ENCODE peak calls at places on chromosome 3, in ten cellular contexts. E, N, M, A, O, U, H, L, T and C are unnamed samples. For H3K4me1, the result is how much of the 10 kb centered on the place peaks cover.

GRCh38 chr3:109373933-109374332 is 36.6 kb upstream of the DPPA4 start:
- DNase-seq in E (no peak), N (no peak), M (no peak), A (no peak), O (no peak), U (no peak), H (no peak), L (no peak), T (no peak), C (no peak)

GRCh38 chr3:194276768-194277546 is 74.2 kb downstream of the CPN2 start:
- DNase-seq in E (no peak), N (peak), M (peak), A (no peak), O (peak), U (peak), H (peak), L (no peak), T (no peak), C (peak)

GRCh38 chr3:9911863-9912262 is 5.0 kb upstream of the IL17RC start:
- DNase-seq in E (no peak), N (no peak), M (no peak), A (peak), O (no peak), U (no peak), H (no peak), L (no peak), T (no peak), C (no peak)

GRCh38 chr3:158771982-158772381 is 29.9 kb upstream of the MFSD1 start:
- DNase-seq in E (no peak), N (no peak), M (no peak), A (no peak), O (no peak), U (no peak), H (no peak), L (peak), T (no peak), C (no peak)

GRCh38 chr3:182862159-182862860 is 69.0 kb downstream of the ATP11B start:
- DNase-seq in E (no peak), N (no peak), M (no peak), A (no peak), O (no peak), U (no peak), H (no peak), L (no peak), T (no peak), C (no peak)

GRCh38 chr3:116059421-116060096 is 385.7 kb downstream of the LSAMP start:
- DNase-seq in E (no peak), N (no peak), M (no peak), A (no peak), O (no peak), U (peak), H (peak), L (peak), T (no peak), C (no peak)

GRCh38 chr3:81764665-81765064 is 3.2 kb upstream of the GBE1 start:
- DNase-seq in E (no peak), N (no peak), M (no peak), A (no peak), O (no peak), U (peak), H (no peak), L (no peak), T (no peak), C (no peak)

GRCh38 chr3:142337994-142338393 is 109.8 kb downstream of the XRN1 start:
- DNase-seq in E (no peak), N (no peak), M (no peak), A (no peak), O (no peak), U (no peak), H (no peak), L (no peak), T (no peak), C (no peak)

GRCh38 chr3:37907906-37908305 is 46.2 kb downstream of the CTDSPL start:
- DNase-seq in E (no peak), N (no peak), M (no peak), A (no peak), O (no peak), U (no peak), H (no peak), L (peak), T (peak), C (no peak)

GRCh38 chr3:197420115-197420514 is 121.7 kb upstream of the DLG1 start:
- DNase-seq in E (no peak), N (no peak), M (no peak), A (no peak), O (no peak), U (no peak), H (no peak), L (no peak), T (no peak), C (no peak)

GRCh38 chr3:112653209-112653871 is 12.4 kb upstream of the CCDC80 start:
- DNase-seq in E (no peak), N (no peak), M (no peak), A (no peak), O (no peak), U (peak), H (peak), L (peak), T (no peak), C (no peak)

GRCh38 chr3:172771672-172772071 is 21.1 kb downstream of the ECT2 start:
- DNase-seq in E (no peak), N (no peak), M (no peak), A (no peak), O (no peak), U (no peak), H (no peak), L (no peak), T (no peak), C (no peak)
- TF ChIP-seq CTCF in E (no peak), N (no peak), M (no peak), A (no peak), O (no peak), U (no peak), H (no peak), L (no peak), T (no peak), C (no peak)

DNA sequence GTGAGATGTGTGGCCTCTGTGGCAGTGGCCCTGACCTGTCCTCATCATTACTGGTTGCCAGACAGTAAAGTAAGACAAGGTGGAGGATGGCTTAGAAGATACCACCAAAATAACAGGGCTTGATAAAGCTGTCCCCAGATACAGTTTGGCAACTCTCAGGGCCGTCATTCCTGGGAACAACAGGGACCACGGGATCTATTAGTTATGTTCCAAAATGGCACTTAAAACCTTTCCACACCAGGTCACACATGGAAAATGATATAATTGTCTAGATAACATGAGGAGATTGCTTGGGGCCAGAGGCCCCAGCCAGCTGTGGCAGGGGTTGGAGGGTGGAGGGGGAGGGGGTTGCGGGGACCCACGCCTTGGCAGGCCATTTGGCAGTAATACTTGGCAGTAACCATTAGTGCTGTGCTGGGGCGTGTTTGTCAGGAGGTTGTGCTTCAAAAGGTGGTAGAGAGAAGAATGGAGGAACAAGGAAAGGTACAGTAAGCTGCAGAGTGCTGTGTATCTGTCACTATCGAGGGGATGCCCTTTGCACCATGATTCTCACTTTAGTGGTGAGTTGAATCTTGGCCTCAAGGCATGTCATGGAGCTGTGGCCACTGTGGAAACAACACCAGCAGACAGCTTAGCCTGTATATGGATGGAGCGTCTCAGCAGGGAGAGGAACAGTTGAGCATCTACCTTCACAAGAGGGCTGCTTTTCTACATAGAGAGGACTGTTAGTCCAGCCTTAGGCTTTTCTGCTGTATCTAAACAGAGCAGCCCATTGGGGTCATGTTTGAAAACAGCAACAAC is 14.0 kb downstream of the PLCL2 start:
- DNase-seq in E (peak), N (no peak), M (no peak), A (no peak), O (no peak), U (no peak), H (no peak), L (no peak), T (no peak), C (no peak)
- H3K4me1 ChIP-seq in E (under half), N (under half), M (half or more), A (half or more), O (under half), U (under half), H (under half), L (under half), T (under half), C (under half)

GRCh38 chr3:169759256-169759655 is 5.6 kb downstream of the TERC start:
- DNase-seq in E (no peak), N (no peak), M (no peak), A (no peak), O (no peak), U (peak), H (peak), L (peak), T (peak), C (no peak)
- H3K4me3 ChIP-seq in E (no peak), N (no peak), M (no peak), A (no peak), O (no peak), U (no peak), H (no peak), L (no peak), T (no peak), C (no peak)

GRCh38 chr3:161508852-161509477 is 12.4 kb downstream of the OTOL1 start:
- DNase-seq in E (no peak), N (no peak), M (no peak), A (no peak), O (no peak), U (peak), H (no peak), L (no peak), T (peak), C (no peak)
- TF ChIP-seq CTCF in E (no peak), N (no peak), M (no peak), A (no peak), O (no peak), U (peak), H (peak), L (peak), T (peak), C (no peak)